ENCODE peak calls at places on chromosomes 4 and X, in ten cellular contexts. Z, I, H, V, C, J, S, G, K and O are unnamed samples.

GRCh38 chr4:113446019-113446418 is 315.5 kb downstream of the CAMK2D start:
- DNase-seq in C (no peak), Z (no peak), S (no peak), G (no peak), K (peak; percentile 77), V (no peak), I (no peak), H (no peak), J (peak; percentile 92), O (no peak)

GRCh38 chrX:107729558-107730297 is 45.9 kb downstream of the TSC22D3 start:
- DNase-seq in K (no peak), H (no peak), J (no peak), S (peak; percentile 63), V (peak; percentile 78), G (peak; percentile 77), Z (no peak), C (peak; percentile 54), I (no peak), O (no peak)

GRCh38 chr4:125268065-125268755 is 46.5 kb upstream of the FAT4 start:
- DNase-seq in Z (no peak), J (no peak), K (no peak), C (no peak), G (no peak), V (no peak), H (no peak), S (no peak), I (no peak), O (no peak)

GRCh38 chr4:127313767-127314166 is 319.0 kb upstream of the INTU start:
- DNase-seq in S (no peak), H (no peak), C (no peak), Z (no peak), V (no peak), J (no peak), I (no peak), G (no peak), K (no peak), O (no peak)

GRCh38 chr4:6324999-6325790 is 55.5 kb downstream of the WFS1 start:
- DNase-seq in S (no peak), V (peak; percentile 69), K (peak; percentile 45), G (no peak), H (peak; percentile 71), C (no peak), J (no peak), Z (no peak), I (no peak), O (peak; percentile 76)

GRCh38 chr4:6121276-6121850 is 79.0 kb downstream of the JAKMIP1 start:
- DNase-seq in K (no peak), J (no peak), H (peak; percentile 22), C (no peak), Z (no peak), V (no peak), I (no peak), S (no peak), G (no peak), O (no peak)

GRCh38 chr4:123477804-123478209 is 81.2 kb downstream of the SPRY1 start:
- DNase-seq in J (peak; percentile 50), I (no peak), K (peak; percentile 4), S (no peak), H (no peak), Z (peak; percentile 32), G (no peak), V (peak; percentile 30), C (no peak), O (peak; percentile 69)

GRCh38 chrX:96081891-96082290 is 602.8 kb upstream of the DIAPH2 start:
- DNase-seq in G (no peak), J (no peak), C (no peak), I (no peak), Z (no peak), H (no peak), V (no peak), K (no peak), S (no peak), O (no peak)

GRCh38 chrX:150085881-150086280 is 147.6 kb upstream of the EOLA2 start:
- DNase-seq in Z (no peak), G (no peak), V (no peak), K (peak; percentile 62), C (no peak), J (peak; percentile 50), H (no peak), I (no peak), S (no peak), O (no peak)

GRCh38 chr4:2786152-2786671 is 6.7 kb upstream of the SH3BP2 start:
- DNase-seq in G (no peak), J (no peak), H (peak; percentile 22), K (no peak), V (no peak), C (no peak), S (peak; percentile 84), Z (no peak), I (no peak), O (no peak)

GRCh38 chr4:80413096-80413495 is 77.6 kb downstream of the CFAP299 start:
- DNase-seq in C (no peak), J (no peak), I (no peak), Z (no peak), V (no peak), S (no peak), K (no peak), H (no peak), G (no peak), O (no peak)

DNA sequence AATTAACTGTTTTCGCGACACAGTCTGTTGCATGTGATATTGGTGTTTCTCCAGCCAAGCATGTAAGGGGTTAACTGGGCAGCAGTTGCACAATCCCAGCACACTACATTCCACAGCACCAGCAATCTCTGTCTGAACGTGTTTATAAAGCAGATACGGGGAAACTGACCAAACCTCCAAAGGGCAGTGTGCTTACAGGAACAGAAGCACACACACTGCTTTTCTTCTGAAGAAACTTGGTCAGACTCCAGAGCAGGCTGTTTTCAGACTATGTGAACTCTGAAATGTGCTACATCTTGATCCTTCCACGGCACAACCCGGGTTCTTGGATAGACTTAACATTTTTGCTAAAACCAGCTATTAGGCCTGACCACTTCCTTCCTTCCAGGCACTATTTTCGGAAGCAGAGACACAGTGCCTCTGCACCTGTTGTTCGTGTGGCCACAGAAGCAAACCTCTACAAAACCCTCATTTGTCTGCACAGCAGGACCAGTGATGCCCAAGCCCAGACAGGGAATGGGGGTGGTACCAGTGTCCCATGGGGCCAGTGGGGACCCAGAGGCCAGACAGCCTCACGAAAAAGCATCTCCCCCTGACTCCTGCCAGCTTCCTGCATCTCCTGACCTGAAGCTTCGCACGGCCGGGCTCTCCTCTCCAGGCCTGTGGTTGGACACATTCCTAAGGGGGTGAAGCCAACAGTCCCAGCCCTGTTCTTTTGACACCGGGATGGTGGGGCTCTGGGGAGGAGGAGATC is 90.1 kb downstream of the IRF2 start:
- DNase-seq in Z (peak; percentile 72), K (peak; percentile 74), C (peak; percentile 56), V (no peak), J (peak; percentile 96), I (peak; percentile 45), H (peak; percentile 78), S (peak; percentile 80), G (no peak), O (peak; percentile 80)
- TF ChIP-seq POLR2A in Z (peak; percentile 78), K (no peak), C (no peak), V (no peak), J (peak; percentile 41), I (peak; percentile 80), H (no peak), S (no peak), G (peak; percentile 27), O (peak; percentile 43)

GRCh38 chrX:11908371-11908770 is 150.3 kb downstream of the MSL3 start:
- DNase-seq in K (peak; percentile 32), J (no peak), C (no peak), H (no peak), Z (no peak), G (no peak), I (no peak), S (no peak), V (no peak), O (no peak)
- TF ChIP-seq CTCF in K (peak; percentile 18), J (no peak), C (no peak), H (no peak), Z (no peak), G (no peak), I (peak; percentile 18), S (peak; percentile 31), V (peak; percentile 24), O (no peak)

GRCh38 chrX:22135994-22136684 is 104.0 kb downstream of the PHEX start:
- DNase-seq in K (peak; percentile 75), G (no peak), I (no peak), C (no peak), H (no peak), S (no peak), Z (peak; percentile 47), V (no peak), J (peak; percentile 60), O (peak; percentile 52)
- H3K27ac ChIP-seq in K (peak overlapping the region; percentile 61), G (no peak overlapping the region), I (no peak overlapping the region), C (no peak overlapping the region), H (peak overlapping the region; percentile 63), S (no peak overlapping the region), Z (peak overlapping the region; percentile 15), V (no peak overlapping the region), J (peak overlapping the region; percentile 96), O (peak overlapping the region; percentile 39)

GRCh38 chr4:26859762-26860156 is 882 bp upstream of the STIM2 start:
- DNase-seq in J (no peak), I (no peak), K (no peak), S (no peak), Z (no peak), C (no peak), G (no peak), H (no peak), V (no peak), O (no peak)

GRCh38 chr4:26861434-26862186 is 969 bp downstream of the STIM2 start:
- DNase-seq in I (peak; percentile 82), S (peak; percentile 91), K (peak; percentile 67), C (no peak), G (peak; percentile 18), H (peak; percentile 76), Z (peak; percentile 76), J (peak; percentile 65), V (peak; percentile 78), O (peak; percentile 92)

GRCh38 chr4:26860922-26861433 is 337 bp downstream of the STIM2 start:
- DNase-seq in G (peak; percentile 3), V (peak; percentile 52), S (peak; percentile 95), Z (peak; percentile 63), I (peak; percentile 61), J (peak; percentile 44), H (peak; percentile 59), K (no peak), C (peak; percentile 67), O (peak; percentile 54)

GRCh38 chr4:26858947-26859401 is 1.7 kb upstream of the STIM2 start:
- DNase-seq in S (no peak), I (no peak), G (no peak), C (no peak), J (peak; percentile 34), Z (no peak), H (no peak), V (no peak), K (no peak), O (no peak)

DNA sequence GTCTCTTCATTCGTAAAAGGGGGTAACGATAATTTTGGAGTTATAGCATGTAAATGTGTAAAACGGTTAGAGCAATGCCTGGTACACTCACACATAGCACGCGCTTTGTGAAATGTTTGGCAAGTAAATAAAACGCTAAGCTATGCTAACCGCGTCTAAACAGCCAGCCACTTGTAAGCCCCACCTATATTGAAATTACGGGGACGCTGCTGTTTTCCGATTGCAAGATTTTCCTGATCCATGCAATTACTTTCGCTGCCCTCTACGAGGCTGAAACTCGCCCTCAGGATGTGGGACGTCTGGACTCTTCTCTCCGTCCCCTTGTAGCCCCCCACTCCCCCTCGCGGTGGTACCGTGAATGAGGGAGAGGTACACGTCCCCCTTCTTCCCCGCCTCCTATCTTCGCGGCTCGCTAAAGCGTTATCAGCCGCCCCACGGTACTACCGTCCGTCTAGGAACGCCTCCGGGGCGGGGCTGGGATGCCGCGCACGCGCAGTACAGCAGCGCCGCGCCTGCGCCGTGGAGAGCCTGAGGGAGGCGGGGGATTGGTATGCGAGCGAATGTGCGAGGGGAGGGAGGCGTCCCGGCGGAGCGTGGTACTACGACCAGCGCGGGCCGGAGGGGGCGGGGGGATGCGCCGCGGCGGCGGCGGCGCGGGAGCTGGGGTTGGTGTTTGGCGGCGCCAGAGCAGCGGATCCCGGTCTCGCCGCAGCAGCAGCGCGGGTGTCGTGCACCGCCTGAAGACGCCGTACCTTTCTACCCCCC is at the start of gene STIM2:
- DNase-seq in C (peak; percentile 97), J (peak; percentile 96), S (peak; percentile 100), Z (peak; percentile 96), G (peak; percentile 93), I (peak; percentile 98), K (peak; percentile 99), H (peak; percentile 97), V (peak; percentile 97), O (peak; percentile 98)
- TF ChIP-seq POLR2A in C (peak; percentile 65), J (peak; percentile 35), S (peak; percentile 77), Z (peak; percentile 92), G (peak; percentile 85), I (peak; percentile 87), K (no peak), H (no peak), V (no peak), O (peak; percentile 75)